ENCODE peak calls at places on chromosomes 2 and 18, in six cellular contexts. F is astrocyte of the spinal cord, Y is heart left ventricle, A is amygdala, U is OCI-M1, R is NCI-H2029. W is an unnamed sample.

GRCh38 chr2:201149064-201149820 is 33.3 kb downstream of the CFLAR start:
- DNase-seq in R (no peak), U (no peak), Y (no peak), A (no peak), F (peak; percentile 91), W (no peak)

GRCh38 chr2:228474466-228474865 is 293.0 kb upstream of the SPHKAP start:
- DNase-seq in F (no peak), Y (no peak), A (no peak), R (no peak), U (no peak), W (no peak)

GRCh38 chr2:85143463-85144082 is 10.4 kb downstream of the TCF7L1 start:
- DNase-seq in R (no peak), Y (no peak), U (no peak), F (no peak), A (no peak), W (no peak)

GRCh38 chr2:2149379-2149778 is 181.7 kb downstream of the MYT1L start:
- DNase-seq in F (no peak), U (no peak), Y (no peak), A (no peak), R (no peak), W (no peak)

GRCh38 chr2:112183327-112184025 is 45.3 kb downstream of the FBLN7 start:
- DNase-seq in A (no peak), U (no peak), R (no peak), Y (no peak), F (no peak), W (no peak)

GRCh38 chr2:165450141-165450540 is 19.4 kb upstream of the CSRNP3 start:
- DNase-seq in A (no peak), F (no peak), U (peak; percentile 6), R (no peak), Y (no peak), W (no peak)

GRCh38 chr2:47688561-47688960 is 94.4 kb upstream of the MSH6 start:
- DNase-seq in R (peak; percentile 81), U (no peak), A (no peak), Y (no peak), F (peak; percentile 11), W (no peak)

GRCh38 chr2:67923696-67924095 is 139.1 kb downstream of the C1D start:
- DNase-seq in Y (no peak), U (peak; percentile 43), R (peak; percentile 5), A (no peak), F (no peak), W (no peak)

GRCh38 chr2:109660046-109660860 is 46.1 kb downstream of the SOWAHC start:
- DNase-seq in R (no peak), A (no peak), Y (no peak), U (no peak), F (no peak), W (no peak)

GRCh38 chr18:73791081-73791480 is 356.6 kb downstream of the FBXO15 start:
- DNase-seq in F (peak; percentile 66), A (no peak), R (no peak), Y (no peak), U (no peak), W (no peak)

GRCh38 chr2:72757177-72757775 is 68.6 kb downstream of the EXOC6B start:
- DNase-seq in R (no peak), F (peak; percentile 32), A (no peak), Y (peak; percentile 40), U (peak; percentile 36), W (no peak)

GRCh38 chr2:9336209-9336533 is 87.2 kb downstream of the ITGB1BP1 start:
- DNase-seq in F (peak; percentile 57), R (peak; percentile 62), Y (no peak), A (no peak), U (no peak), W (no peak)

GRCh38 chr2:168851674-168852320 is 38.4 kb downstream of the SPC25 start:
- DNase-seq in Y (peak; percentile 6), U (peak; percentile 97), R (no peak), F (peak; percentile 85), A (no peak), W (peak; percentile 38)

GRCh38 chr2:7753777-7754176 is 836.6 kb downstream of the RNF144A start:
- DNase-seq in U (no peak), R (no peak), A (no peak), F (no peak), Y (no peak), W (no peak)

GRCh38 chr18:51211552-51211951 is 14.1 kb upstream of the MEX3C start:
- DNase-seq in U (peak; percentile 98), A (no peak), R (no peak), F (peak; percentile 84), Y (peak; percentile 37), W (peak; percentile 52)

GRCh38 chr2:240567137-240567871 is 980 bp upstream of the RNPEPL1 start:
- DNase-seq in Y (peak; percentile 10), A (no peak), U (no peak), R (peak; percentile 6), F (no peak), W (peak; percentile 44)

W was measured in Right ventricle myocardium superior.